ENCODE peak calls at places on chromosomes 4 and X, in eight cellular contexts. H is ovary; Z is A172; X is GM19239; K is effector memory CD4-positive, alpha-beta T cell; O is stimulated activated CD4-positive, alpha-beta T cell treated with anti-CD3 and anti-CD28 coated beads, Interleukin-2, amount 100 ng/mL, for 24 hours; D is GM06990; R is OCI-M1. A is an unnamed sample.

GRCh38 chr4:143728171-143728570 is 27.7 kb upstream of the FREM3 start:
- DNase-seq in Z (peak), D (no peak), R (no peak), X (no peak), K (no peak), H (no peak), O (no peak), A (no peak)

GRCh38 chrX:39983715-39984114 is 114.0 kb downstream of the BCOR start:
- DNase-seq in R (no peak), D (no peak), K (no peak), O (no peak), Z (peak), X (no peak), H (no peak), A (peak)

GRCh38 chrX:33272986-33273385 is 61.6 kb upstream of the DMD start:
- DNase-seq in K (no peak), Z (no peak), X (no peak), O (no peak), R (no peak), H (no peak), D (no peak), A (no peak)

GRCh38 chrX:68693481-68694410 is 46.3 kb downstream of the STARD8 start:
- DNase-seq in X (peak), K (no peak), Z (peak), O (no peak), R (peak), H (peak), D (peak), A (no peak)

GRCh38 chrX:107675823-107676555 is 47.7 kb downstream of the PRPS1 start:
- DNase-seq in O (peak), Z (no peak), R (peak), X (no peak), K (no peak), H (no peak), D (no peak), A (no peak)

GRCh38 chr4:119570401-119570800 is 58.2 kb downstream of the PDE5A start:
- DNase-seq in K (no peak), R (no peak), D (no peak), O (no peak), H (no peak), Z (no peak), X (no peak), A (no peak)

GRCh38 chr4:1411436-1412375 is 5.5 kb upstream of the NKX1-1 start:
- DNase-seq in D (no peak), H (no peak), K (no peak), Z (no peak), O (no peak), R (no peak), X (peak), A (no peak)

GRCh38 chr4:87589531-87589930 is 18.8 kb upstream of the DSPP start:
- DNase-seq in K (no peak), O (no peak), R (no peak), D (no peak), Z (peak), X (no peak), H (no peak), A (no peak)

A was measured in SW480.